ENCODE peak calls at places on chromosomes 7 and 10, in four cellular contexts. One of them, this sample, is unnamed.

GRCh38 chr7:12207046-12207445 is 4.0 kb upstream of the TMEM106B start:
- DNase-seq in IMR-90: no peak
- DNase-seq in Calu3: no peak
- DNase-seq in endodermal cell: no peak
- DNase-seq in this sample: no peak

GRCh38 chr10:124375353-124375614 is 43.4 kb downstream of the OAT start:
- DNase-seq in IMR-90: no peak
- DNase-seq in Calu3: no peak
- DNase-seq in endodermal cell: no peak
- DNase-seq in this sample: no peak

GRCh38 chr10:102600816-102601215 is 43.5 kb upstream of the TRIM8 start:
- DNase-seq in IMR-90: no peak
- DNase-seq in Calu3: no peak
- DNase-seq in endodermal cell: no peak
- DNase-seq in this sample: no peak

GRCh38 chr7:93856319-93856718 is 34.2 kb downstream of the TFPI2 start:
- DNase-seq in IMR-90: peak; percentile 0
- DNase-seq in Calu3: no peak
- DNase-seq in endodermal cell: no peak
- DNase-seq in this sample: no peak

GRCh38 chr10:19325581-19325980 is 277.0 kb downstream of the MALRD1 start:
- DNase-seq in IMR-90: peak; percentile 15
- DNase-seq in Calu3: no peak
- DNase-seq in endodermal cell: no peak
- DNase-seq in this sample: no peak

GRCh38 chr7:66188645-66189044 is 16.5 kb upstream of the TPST1 start:
- DNase-seq in IMR-90: no peak
- DNase-seq in Calu3: no peak
- DNase-seq in endodermal cell: no peak
- DNase-seq in this sample: no peak

GRCh38 chr7:143882611-143883078 is 19.3 kb downstream of the TCAF1 start:
- DNase-seq in IMR-90: peak; percentile 56
- DNase-seq in Calu3: peak; percentile 65
- DNase-seq in endodermal cell: peak; percentile 83
- DNase-seq in this sample: peak; percentile 69

GRCh38 chr7:78472519-78472918 is 673.9 kb downstream of the PHTF2 start:
- DNase-seq in IMR-90: peak; percentile 93
- DNase-seq in Calu3: no peak
- DNase-seq in endodermal cell: no peak
- DNase-seq in this sample: no peak

GRCh38 chr7:144824360-144824759 is 11.5 kb downstream of the TPK1 start:
- DNase-seq in IMR-90: peak; percentile 36
- DNase-seq in Calu3: no peak
- DNase-seq in endodermal cell: no peak
- DNase-seq in this sample: no peak

GRCh38 chr7:132080967-132081668 is 495.2 kb downstream of the PLXNA4 start:
- DNase-seq in IMR-90: peak; percentile 22
- DNase-seq in Calu3: no peak
- DNase-seq in endodermal cell: no peak
- DNase-seq in this sample: no peak

GRCh38 chr10:102712843-102713242 is 1.4 kb downstream of the ARL3 start:
- DNase-seq in IMR-90: no peak
- DNase-seq in Calu3: no peak
- DNase-seq in endodermal cell: no peak
- DNase-seq in this sample: no peak

GRCh38 chr10:103125323-103126267 is 67.5 kb downstream of the NT5C2 start:
- DNase-seq in IMR-90: peak; percentile 19
- DNase-seq in Calu3: no peak
- DNase-seq in endodermal cell: no peak
- DNase-seq in this sample: no peak

GRCh38 chr7:76071316-76072242 is 23.7 kb downstream of the MDH2 start:
- DNase-seq in IMR-90: peak; percentile 44
- DNase-seq in Calu3: no peak
- DNase-seq in endodermal cell: peak; percentile 67
- DNase-seq in this sample: no peak

GRCh38 chr7:35036361-35037171 is 719 bp downstream of the DPY19L1 start:
- DNase-seq in IMR-90: peak; percentile 53
- DNase-seq in Calu3: peak; percentile 62
- DNase-seq in endodermal cell: peak; percentile 83
- DNase-seq in this sample: peak; percentile 37

GRCh38 chr10:78634835-78635234 is 433.9 kb upstream of the ZMIZ1 start:
- DNase-seq in IMR-90: peak; percentile 34
- DNase-seq in Calu3: no peak
- DNase-seq in endodermal cell: no peak
- DNase-seq in this sample: no peak

GRCh38 chr10:69816963-69817605 is 15.4 kb downstream of the COL13A1 start:
- DNase-seq in IMR-90: no peak
- DNase-seq in Calu3: no peak
- DNase-seq in endodermal cell: no peak
- DNase-seq in this sample: no peak

GRCh38 chr10:104255244-104255981 is 721 bp downstream of the GSTO1 start:
- DNase-seq in IMR-90: peak; percentile 90
- DNase-seq in Calu3: no peak
- DNase-seq in endodermal cell: peak; percentile 53
- DNase-seq in this sample: no peak

GRCh38 chr7:74365320-74366022 is 76.3 kb downstream of the CLIP2 start:
- DNase-seq in IMR-90: peak; percentile 43
- DNase-seq in Calu3: no peak
- DNase-seq in endodermal cell: peak; percentile 97
- DNase-seq in this sample: no peak

GRCh38 chr7:34747842-34748241 is 89.8 kb downstream of the NPSR1 start:
- DNase-seq in IMR-90: no peak
- DNase-seq in Calu3: peak; percentile 40
- DNase-seq in endodermal cell: no peak
- DNase-seq in this sample: no peak

GRCh38 chr7:14688208-14688607 is 214.3 kb downstream of the DGKB start:
- DNase-seq in IMR-90: no peak
- DNase-seq in Calu3: no peak
- DNase-seq in endodermal cell: no peak
- DNase-seq in this sample: no peak

GRCh38 chr10:30007406-30007805 is 52.0 kb downstream of the JCAD start:
- DNase-seq in IMR-90: no peak
- DNase-seq in Calu3: no peak
- DNase-seq in endodermal cell: no peak
- DNase-seq in this sample: no peak

GRCh38 chr7:66426332-66426731 is 202.3 kb upstream of the KCTD7 start:
- DNase-seq in IMR-90: no peak
- DNase-seq in Calu3: no peak
- DNase-seq in endodermal cell: no peak
- DNase-seq in this sample: no peak

GRCh38 chr7:116353614-116354013 is 143.3 kb downstream of the TES start:
- DNase-seq in IMR-90: no peak
- DNase-seq in Calu3: no peak
- DNase-seq in endodermal cell: no peak
- DNase-seq in this sample: no peak

GRCh38 chr7:75658802-75659201 is 79.9 kb downstream of the HIP1 start:
- DNase-seq in IMR-90: no peak
- DNase-seq in Calu3: no peak
- DNase-seq in endodermal cell: no peak
- DNase-seq in this sample: no peak

GRCh38 chr7:73969991-73970390 is 58.0 kb upstream of the ELN start:
- DNase-seq in IMR-90: no peak
- DNase-seq in Calu3: no peak
- DNase-seq in endodermal cell: no peak
- DNase-seq in this sample: no peak

GRCh38 chr7:16051561-16052280 is 365.2 kb upstream of the MEOX2 start:
- DNase-seq in IMR-90: peak; percentile 45
- DNase-seq in Calu3: no peak
- DNase-seq in endodermal cell: no peak
- DNase-seq in this sample: no peak

GRCh38 chr7:98618786-98619185 is 1.7 kb downstream of the NPTX2 start:
- DNase-seq in IMR-90: no peak
- DNase-seq in Calu3: no peak
- DNase-seq in endodermal cell: no peak
- DNase-seq in this sample: no peak

GRCh38 chr10:68047554-68048327 is 27.3 kb downstream of the HERC4 start:
- DNase-seq in IMR-90: no peak
- DNase-seq in Calu3: no peak
- DNase-seq in endodermal cell: no peak
- DNase-seq in this sample: no peak

GRCh38 chr10:67036808-67037207 is 111.0 kb downstream of the LRRTM3 start:
- DNase-seq in IMR-90: no peak
- DNase-seq in Calu3: no peak
- DNase-seq in endodermal cell: no peak
- DNase-seq in this sample: no peak

GRCh38 chr10:110113670-110114337 is 93.6 kb upstream of the MXI1 start:
- DNase-seq in IMR-90: no peak
- DNase-seq in Calu3: no peak
- DNase-seq in endodermal cell: no peak
- DNase-seq in this sample: no peak
- TF ChIP-seq CTCF in IMR-90: no peak
- TF ChIP-seq CTCF in Calu3: no peak
- TF ChIP-seq CTCF in endodermal cell: peak; percentile 41
- TF ChIP-seq CTCF in this sample: no peak

GRCh38 chr7:140672382-140673062 is at the start of gene ADCK2:
- DNase-seq in IMR-90: no peak
- DNase-seq in Calu3: peak; percentile 63
- DNase-seq in endodermal cell: peak; percentile 87
- DNase-seq in this sample: no peak

GRCh38 chr7:140673770-140674155 is 1.0 kb downstream of the ADCK2 start:
- DNase-seq in IMR-90: no peak
- DNase-seq in Calu3: no peak
- DNase-seq in endodermal cell: no peak
- DNase-seq in this sample: no peak

GRCh38 chr7:140671966-140672365 is 779 bp upstream of the ADCK2 start:
- DNase-seq in IMR-90: no peak
- DNase-seq in Calu3: no peak
- DNase-seq in endodermal cell: no peak
- DNase-seq in this sample: no peak

GRCh38 chr7:140674356-140674800 is 1.6 kb downstream of the ADCK2 start:
- DNase-seq in IMR-90: no peak
- DNase-seq in Calu3: no peak
- DNase-seq in endodermal cell: no peak
- DNase-seq in this sample: no peak

GRCh38 chr7:140673063-140673769 is 471 bp downstream of the ADCK2 start:
- DNase-seq in IMR-90: no peak
- DNase-seq in Calu3: peak; percentile 62
- DNase-seq in endodermal cell: peak; percentile 89
- DNase-seq in this sample: peak; percentile 38
- TF ChIP-seq CTCF in IMR-90: no peak
- TF ChIP-seq CTCF in Calu3: no peak
- TF ChIP-seq CTCF in endodermal cell: no peak
- TF ChIP-seq CTCF in this sample: no peak

GRCh38 chr10:72331575-72332422 is 22.9 kb downstream of the DNAJB12 start:
- DNase-seq in IMR-90: peak; percentile 31
- DNase-seq in Calu3: peak; percentile 100
- DNase-seq in endodermal cell: peak; percentile 99
- DNase-seq in this sample: peak; percentile 47

GRCh38 chr10:72329290-72330058 is 25.2 kb downstream of the DNAJB12 start:
- DNase-seq in IMR-90: no peak
- DNase-seq in Calu3: no peak
- DNase-seq in endodermal cell: peak; percentile 64
- DNase-seq in this sample: no peak

GRCh38 chr10:72328829-72329204 is 25.9 kb downstream of the DNAJB12 start:
- DNase-seq in IMR-90: no peak
- DNase-seq in Calu3: no peak
- DNase-seq in endodermal cell: no peak
- DNase-seq in this sample: no peak

GRCh38 chr10:72330059-72330426 is 24.7 kb downstream of the DNAJB12 start:
- DNase-seq in IMR-90: no peak
- DNase-seq in Calu3: no peak
- DNase-seq in endodermal cell: no peak
- DNase-seq in this sample: no peak

DNA sequence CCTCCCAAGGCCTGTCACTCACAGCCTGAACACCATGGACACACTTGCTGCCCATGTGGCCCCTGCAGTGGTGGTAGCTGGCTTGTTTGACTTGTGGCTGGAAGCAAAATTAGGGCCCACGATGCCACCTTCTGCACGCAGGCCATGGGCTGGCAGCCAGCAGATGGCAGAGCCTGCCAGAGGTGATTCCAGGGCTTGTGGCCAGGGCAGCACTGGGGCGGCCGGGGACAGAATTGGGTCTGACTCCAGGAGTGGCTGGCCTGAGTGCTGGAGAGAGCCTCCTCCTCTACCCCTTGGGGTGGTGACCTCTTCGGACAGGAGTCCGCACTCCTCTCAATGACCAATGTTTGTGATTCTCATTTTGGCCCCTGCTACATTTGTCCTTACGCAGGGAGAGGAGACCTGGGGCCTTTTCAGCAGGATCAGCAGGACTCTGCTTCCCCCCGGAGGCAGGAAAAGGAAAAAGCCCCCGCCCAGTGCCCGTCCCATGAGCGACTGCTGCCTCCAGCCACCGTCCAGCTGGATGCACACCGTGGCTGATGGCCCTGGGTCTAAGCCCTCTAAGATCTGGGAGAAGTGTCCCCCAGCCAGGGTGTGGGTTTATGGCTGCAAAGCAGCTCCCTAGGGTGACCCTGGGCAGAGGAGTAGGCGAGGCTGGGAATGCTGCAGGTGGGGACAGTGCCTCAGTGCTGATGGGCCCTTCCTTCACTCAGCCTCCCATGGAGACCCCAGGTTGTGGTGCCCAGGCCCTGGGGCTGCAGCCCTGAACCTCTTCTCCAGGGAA is 26.5 kb downstream of the DNAJB12 start:
- DNase-seq in IMR-90: peak; percentile 57
- DNase-seq in Calu3: peak; percentile 89
- DNase-seq in endodermal cell: peak; percentile 93
- DNase-seq in this sample: no peak
- TF ChIP-seq CTCF in IMR-90: peak; percentile 79
- TF ChIP-seq CTCF in Calu3: peak; percentile 81
- TF ChIP-seq CTCF in endodermal cell: peak; percentile 89
- TF ChIP-seq CTCF in this sample: peak; percentile 67

DNA sequence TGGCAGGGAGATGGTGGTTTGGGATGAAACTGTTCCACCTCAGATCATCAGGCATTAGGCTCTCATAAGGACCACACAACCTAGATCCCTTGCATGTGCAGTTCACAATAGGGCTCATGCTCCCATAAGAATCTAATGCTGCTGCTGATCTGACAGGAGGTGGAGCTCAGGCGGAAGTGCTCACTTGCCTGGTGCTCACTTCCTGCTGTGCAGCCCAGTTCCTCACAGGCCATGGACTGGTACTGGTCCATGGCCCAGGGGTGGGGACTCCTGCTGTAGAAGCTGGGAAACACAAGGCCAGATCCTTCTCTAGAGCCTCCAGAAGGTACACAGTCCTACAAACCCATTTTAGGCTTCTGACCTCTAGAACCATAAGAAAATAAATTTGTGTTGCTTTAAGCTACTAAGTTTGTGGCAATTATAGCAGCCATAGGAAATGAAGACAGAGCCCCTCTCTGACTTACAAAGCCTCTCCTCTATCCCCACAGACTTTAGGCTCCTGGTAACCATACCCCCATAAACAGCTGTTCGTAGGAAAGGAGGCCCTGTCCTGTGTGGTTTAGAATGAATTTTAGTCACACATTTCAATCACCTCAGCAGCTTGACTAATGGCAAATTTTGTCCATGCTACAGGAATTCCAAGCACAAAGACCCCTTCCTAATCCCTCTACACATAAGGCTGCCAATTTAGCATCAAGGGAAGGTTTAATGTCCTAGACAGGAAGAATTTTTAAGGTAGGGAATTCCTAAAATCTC is 206.1 kb upstream of the PHYHIPL start:
- DNase-seq in IMR-90: no peak
- DNase-seq in Calu3: no peak
- DNase-seq in endodermal cell: no peak
- DNase-seq in this sample: no peak
- TF ChIP-seq CTCF in IMR-90: no peak
- TF ChIP-seq CTCF in Calu3: no peak
- TF ChIP-seq CTCF in endodermal cell: no peak
- TF ChIP-seq CTCF in this sample: no peak